ENCODE peak calls at places on chromosomes 6 and 20, in six cellular contexts. Z, H, G, S, N and L are unnamed samples.

GRCh38 chr6:89794324-89794723 is 25.3 kb downstream of the MDN1 start:
- DNase-seq in S (no peak), N (no peak), Z (no peak), G (no peak), H (no peak), L (no peak)

GRCh38 chr20:12591949-12592470 is 416.8 kb upstream of the SPTLC3 start:
- DNase-seq in S (no peak), N (no peak), H (no peak), G (no peak), Z (no peak), L (no peak)

GRCh38 chr6:7505196-7505699 is 36.2 kb upstream of the DSP start:
- DNase-seq in S (peak), Z (no peak), N (peak), G (no peak), H (no peak), L (no peak)

GRCh38 chr6:46128476-46128875 is 1.3 kb upstream of the ENPP4 start:
- DNase-seq in Z (no peak), N (no peak), S (no peak), H (no peak), G (no peak), L (no peak)

GRCh38 chr20:41499961-41500725 is 118.0 kb downstream of the CHD6 start:
- DNase-seq in S (no peak), G (no peak), H (no peak), N (no peak), Z (no peak), L (no peak)

GRCh38 chr6:9025223-9025622 is 589.9 kb upstream of the SLC35B3 start:
- DNase-seq in Z (no peak), S (no peak), N (no peak), H (no peak), G (no peak), L (no peak)

GRCh38 chr6:32815115-32815514 is 1.7 kb downstream of the HLA-DOB start:
- DNase-seq in N (no peak), S (no peak), H (no peak), Z (peak), G (no peak), L (no peak)

GRCh38 chr20:62020935-62021701 is 44.6 kb downstream of the TAF4 start:
- DNase-seq in Z (no peak), S (no peak), H (peak), G (peak), N (no peak), L (peak)

GRCh38 chr6:83125425-83125824 is 58.0 kb downstream of the DOP1A start:
- DNase-seq in H (no peak), N (no peak), G (no peak), S (no peak), Z (no peak), L (no peak)

GRCh38 chr6:134372603-134373281 is 54.8 kb upstream of the SGK1 start:
- DNase-seq in H (no peak), G (peak), S (peak), Z (peak), N (peak), L (peak)

GRCh38 chr6:109456283-109456583 is 661 bp upstream of the MICAL1 start:
- DNase-seq in H (no peak), N (no peak), Z (no peak), G (no peak), S (peak), L (no peak)

GRCh38 chr6:139695361-139695760 is 320.9 kb upstream of the CITED2 start:
- DNase-seq in G (no peak), S (no peak), Z (no peak), N (no peak), H (no peak), L (no peak)

GRCh38 chr20:25397827-25398226 is 7.2 kb upstream of the ABHD12 start:
- DNase-seq in Z (no peak), N (no peak), H (no peak), S (no peak), G (no peak), L (no peak)

GRCh38 chr6:118509009-118509617 is 39.0 kb upstream of the PLN start:
- DNase-seq in N (peak), G (no peak), H (no peak), S (no peak), Z (no peak), L (no peak)

GRCh38 chr6:42338573-42339218 is 113.0 kb downstream of the TRERF1 start:
- DNase-seq in S (no peak), N (peak), Z (no peak), H (no peak), G (no peak), L (no peak)

GRCh38 chr6:130018830-130019795 is 732 bp downstream of the L3MBTL3 start:
- DNase-seq in H (peak), G (peak), Z (no peak), N (peak), S (peak), L (peak)

GRCh38 chr6:168189679-168190405 is 110.8 kb upstream of the FRMD1 start:
- DNase-seq in N (no peak), G (peak), S (peak), Z (no peak), H (peak), L (no peak)

GRCh38 chr6:132814716-132815570 is 574 bp downstream of the RPS12 start:
- DNase-seq in S (no peak), N (peak), Z (no peak), H (no peak), G (no peak), L (no peak)

GRCh38 chr6:162019311-162019710 is 708.3 kb downstream of the PRKN start:
- DNase-seq in H (no peak), Z (no peak), G (no peak), N (no peak), S (no peak), L (no peak)

GRCh38 chr20:14984768-14985622 is 647.6 kb upstream of the FLRT3 start:
- DNase-seq in N (no peak), G (no peak), S (no peak), H (no peak), Z (no peak), L (no peak)

GRCh38 chr6:148831064-148831463 is 84.2 kb downstream of the UST start:
- DNase-seq in G (no peak), S (no peak), Z (peak), H (no peak), N (no peak), L (no peak)

GRCh38 chr20:63469019-63469712 is 3.3 kb downstream of the KCNQ2 start:
- DNase-seq in H (no peak), N (no peak), Z (no peak), S (no peak), G (no peak), L (no peak)

GRCh38 chr20:2652724-2653510 is 485 bp downstream of the NOP56 start:
- DNase-seq in G (no peak), H (no peak), N (peak), S (no peak), Z (no peak), L (peak)

DNA sequence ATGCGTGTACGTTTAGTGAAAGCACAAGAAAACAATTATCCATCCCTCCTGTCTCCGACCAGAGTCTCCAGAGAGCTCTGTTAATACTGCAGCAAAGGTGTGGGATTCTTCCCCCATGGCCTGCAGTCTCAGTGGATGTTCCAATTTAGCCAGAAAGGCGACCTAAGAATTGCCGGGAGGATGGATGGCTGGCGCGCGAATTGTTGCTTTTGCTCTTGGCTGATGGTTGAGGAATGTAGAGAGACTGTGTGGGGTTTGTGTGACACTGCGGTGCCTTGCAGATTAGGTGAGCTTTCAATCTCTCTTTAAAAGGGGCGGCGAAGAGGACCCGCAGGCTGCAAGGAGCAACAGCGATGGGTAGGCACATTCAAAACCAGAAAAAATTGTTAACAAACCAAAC is 46.1 kb downstream of the GNAS start:
- DNase-seq in G (no peak), N (no peak), H (no peak), S (no peak), Z (no peak), L (no peak)
- TF ChIP-seq POLR2A in G (no peak), N (no peak), H (no peak), S (no peak), Z (no peak), L (no peak)

GRCh38 chr20:35561671-35562070 is 19.8 kb downstream of the ERGIC3 start:
- DNase-seq in S (no peak), H (no peak), N (no peak), Z (no peak), G (no peak), L (no peak)
- TF ChIP-seq CTCF in S (no peak), H (no peak), N (no peak), Z (no peak), G (no peak), L (no peak)

DNA sequence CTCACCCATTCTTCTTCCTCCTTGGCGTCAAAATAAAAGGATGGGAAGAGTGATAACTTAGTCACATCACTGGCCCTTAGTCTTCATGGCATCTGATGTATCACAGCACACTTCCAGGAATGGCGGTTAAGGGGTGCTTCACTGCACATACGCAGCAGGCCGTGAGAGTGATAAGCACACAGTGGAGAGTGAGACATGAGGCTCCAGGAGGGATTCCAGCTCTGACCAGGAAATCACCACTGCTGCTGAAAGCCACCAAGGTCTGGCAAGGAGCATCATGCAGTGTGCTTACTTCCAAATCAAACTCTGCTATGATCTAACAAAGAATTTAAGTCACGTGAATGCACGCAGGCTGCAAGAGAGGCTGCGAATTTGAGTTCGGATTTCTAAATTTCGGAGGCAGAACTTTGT is 62.4 kb downstream of the ARID1B start:
- DNase-seq in N (no peak), H (no peak), Z (no peak), S (no peak), G (peak), L (no peak)
- H3K4me3 ChIP-seq in N (no peak), H (no peak), Z (no peak), S (no peak), G (no peak), L (no peak)

GRCh38 chr6:36443498-36443844 is 671 bp downstream of the KCTD20 start:
- DNase-seq in Z (no peak), S (no peak), G (no peak), N (no peak), H (no peak), L (no peak)

GRCh38 chr6:36442083-36442670 is 477 bp downstream of the PXT1 start:
- DNase-seq in N (no peak), H (no peak), S (no peak), Z (peak), G (no peak), L (no peak)

GRCh38 chr6:36441307-36441894 is 1.3 kb downstream of the PXT1 start:
- DNase-seq in Z (peak), G (peak), S (peak), N (peak), H (peak), L (peak)

GRCh38 chr6:36443951-36444428 is 1.2 kb downstream of the KCTD20 start:
- DNase-seq in S (no peak), H (no peak), N (peak), G (no peak), Z (peak), L (no peak)

DNA sequence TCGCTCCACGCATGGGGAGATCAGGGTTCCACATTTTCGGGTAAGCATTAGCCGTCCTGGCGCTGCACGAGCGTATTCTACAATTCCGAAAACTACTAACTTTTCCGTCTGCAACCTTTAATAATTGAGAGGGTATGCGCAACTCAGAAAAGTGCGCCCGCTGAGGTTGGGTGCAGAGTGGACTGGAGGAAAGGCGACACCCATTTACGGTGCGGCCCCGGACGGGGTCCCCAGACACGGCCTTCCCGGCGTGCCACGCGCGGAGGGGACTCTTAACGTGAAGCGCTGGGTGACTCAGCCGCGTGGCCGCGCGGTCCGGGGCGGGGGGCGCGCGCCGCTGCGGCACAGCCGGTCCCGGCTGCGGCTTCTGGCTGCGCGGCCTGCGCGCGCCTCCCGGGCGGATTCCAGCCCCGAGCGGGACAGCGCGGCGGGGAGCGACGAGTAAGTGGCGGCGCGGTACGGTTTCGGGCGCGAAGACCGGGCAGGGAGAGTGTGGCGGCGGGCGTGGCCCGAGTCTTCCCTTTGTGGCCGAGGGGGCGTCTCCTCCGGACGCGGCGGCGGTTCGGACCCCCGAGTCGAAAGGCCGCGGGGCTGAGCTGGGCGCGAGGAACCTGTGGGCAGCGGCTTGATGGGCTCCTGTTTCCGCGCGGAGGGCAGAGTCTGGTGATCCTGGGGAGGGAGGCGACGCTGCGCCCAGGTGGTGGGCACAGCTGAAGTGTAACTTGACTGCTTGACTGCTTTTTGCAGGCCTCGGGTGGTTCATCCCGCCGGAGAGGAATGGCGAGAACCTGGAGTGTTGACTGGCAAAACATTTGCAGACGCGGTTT is at the start of the genes KCTD20 and PXT1:
- DNase-seq in Z (peak), H (peak), S (peak), G (peak), N (peak), L (peak)
- TF ChIP-seq POLR2A in Z (peak), H (no peak), S (no peak), G (peak), N (peak), L (peak)